ENCODE peak calls at places on chromosomes 13 and 19, in four cellular contexts. One of them, this sample, is unnamed.

GRCh38 chr13:61339054-61339621 is 76.5 kb downstream of the PCDH20 start:
- DNase-seq in CD4-positive, alpha-beta memory T cell: no peak
- DNase-seq in cardiac muscle cell: no peak
- DNase-seq in heart left ventricle: peak; percentile 60
- DNase-seq in this sample: no peak

GRCh38 chr13:42066542-42066941 is 18.1 kb downstream of the DGKH start:
- DNase-seq in CD4-positive, alpha-beta memory T cell: no peak
- DNase-seq in cardiac muscle cell: peak; percentile 55
- DNase-seq in heart left ventricle: no peak
- DNase-seq in this sample: no peak

GRCh38 chr13:75774176-75774575 is 138.0 kb downstream of the LMO7 start:
- DNase-seq in CD4-positive, alpha-beta memory T cell: no peak
- DNase-seq in cardiac muscle cell: no peak
- DNase-seq in heart left ventricle: no peak
- DNase-seq in this sample: no peak

GRCh38 chr13:95258619-95259194 is 42.5 kb downstream of the ABCC4 start:
- DNase-seq in CD4-positive, alpha-beta memory T cell: no peak
- DNase-seq in cardiac muscle cell: no peak
- DNase-seq in heart left ventricle: no peak
- DNase-seq in this sample: no peak

GRCh38 chr19:46197314-46198070 is 32.0 kb upstream of the IGFL1 start:
- DNase-seq in CD4-positive, alpha-beta memory T cell: no peak
- DNase-seq in cardiac muscle cell: no peak
- DNase-seq in heart left ventricle: no peak
- DNase-seq in this sample: peak; percentile 54

GRCh38 chr19:44308011-44308410 is 3.2 kb upstream of the ZNF235 start:
- DNase-seq in CD4-positive, alpha-beta memory T cell: no peak
- DNase-seq in cardiac muscle cell: peak; percentile 22
- DNase-seq in heart left ventricle: no peak
- DNase-seq in this sample: no peak

GRCh38 chr13:29527511-29527910 is 68.0 kb downstream of the SLC7A1 start:
- DNase-seq in CD4-positive, alpha-beta memory T cell: no peak
- DNase-seq in cardiac muscle cell: no peak
- DNase-seq in heart left ventricle: no peak
- DNase-seq in this sample: no peak

GRCh38 chr13:20566424-20566916 is 487 bp upstream of the IFT88 start:
- DNase-seq in CD4-positive, alpha-beta memory T cell: no peak
- DNase-seq in cardiac muscle cell: no peak
- DNase-seq in heart left ventricle: no peak
- DNase-seq in this sample: peak; percentile 83

GRCh38 chr13:67383358-67383757 is 153.2 kb upstream of the PCDH9 start:
- DNase-seq in CD4-positive, alpha-beta memory T cell: no peak
- DNase-seq in cardiac muscle cell: peak; percentile 55
- DNase-seq in heart left ventricle: peak; percentile 51
- DNase-seq in this sample: no peak

GRCh38 chr19:8149261-8150094 is at the start of gene FBN3:
- DNase-seq in CD4-positive, alpha-beta memory T cell: no peak
- DNase-seq in cardiac muscle cell: no peak
- DNase-seq in heart left ventricle: no peak
- DNase-seq in this sample: no peak

GRCh38 chr13:110798595-110798994 is 85.1 kb downstream of the ING1 start:
- DNase-seq in CD4-positive, alpha-beta memory T cell: no peak
- DNase-seq in cardiac muscle cell: no peak
- DNase-seq in heart left ventricle: no peak
- DNase-seq in this sample: no peak

GRCh38 chr13:82291852-82292251 is 1590.4 kb downstream of the SLITRK1 start:
- DNase-seq in CD4-positive, alpha-beta memory T cell: no peak
- DNase-seq in cardiac muscle cell: no peak
- DNase-seq in heart left ventricle: no peak
- DNase-seq in this sample: no peak

GRCh38 chr19:17109962-17110598 is 34.5 kb downstream of the MYO9B start:
- DNase-seq in CD4-positive, alpha-beta memory T cell: no peak
- DNase-seq in cardiac muscle cell: no peak
- DNase-seq in heart left ventricle: peak; percentile 81
- DNase-seq in this sample: peak; percentile 62

GRCh38 chr13:101661839-101662238 is 209.4 kb downstream of the ITGBL1 start:
- DNase-seq in CD4-positive, alpha-beta memory T cell: no peak
- DNase-seq in cardiac muscle cell: no peak
- DNase-seq in heart left ventricle: no peak
- DNase-seq in this sample: no peak

GRCh38 chr19:39355253-39355652 is 13.0 kb downstream of the SAMD4B start:
- DNase-seq in CD4-positive, alpha-beta memory T cell: no peak
- DNase-seq in cardiac muscle cell: no peak
- DNase-seq in heart left ventricle: no peak
- DNase-seq in this sample: no peak

GRCh38 chr19:16441661-16442071 is 30.1 kb downstream of the EPS15L1 start:
- DNase-seq in CD4-positive, alpha-beta memory T cell: no peak
- DNase-seq in cardiac muscle cell: no peak
- DNase-seq in heart left ventricle: no peak
- DNase-seq in this sample: peak; percentile 45

GRCh38 chr13:26377038-26377437 is 123.1 kb downstream of the CDK8 start:
- DNase-seq in CD4-positive, alpha-beta memory T cell: no peak
- DNase-seq in cardiac muscle cell: peak; percentile 29
- DNase-seq in heart left ventricle: no peak
- DNase-seq in this sample: no peak

GRCh38 chr13:111577429-111577828 is 257.0 kb downstream of the TEX29 start:
- DNase-seq in CD4-positive, alpha-beta memory T cell: no peak
- DNase-seq in cardiac muscle cell: no peak
- DNase-seq in heart left ventricle: no peak
- DNase-seq in this sample: no peak

GRCh38 chr13:65808061-65808460 is 1422.1 kb downstream of the PCDH9 start:
- DNase-seq in CD4-positive, alpha-beta memory T cell: no peak
- DNase-seq in cardiac muscle cell: peak; percentile 16
- DNase-seq in heart left ventricle: no peak
- DNase-seq in this sample: no peak

GRCh38 chr19:15464394-15465385 is at the start of gene RASAL3:
- DNase-seq in CD4-positive, alpha-beta memory T cell: peak; percentile 48
- DNase-seq in cardiac muscle cell: peak; percentile 46
- DNase-seq in heart left ventricle: no peak
- DNase-seq in this sample: no peak

GRCh38 chr19:9498183-9498902 is at the start of gene ZNF560:
- DNase-seq in CD4-positive, alpha-beta memory T cell: no peak
- DNase-seq in cardiac muscle cell: peak; percentile 41
- DNase-seq in heart left ventricle: peak; percentile 51
- DNase-seq in this sample: no peak

GRCh38 chr13:98530236-98530635 is 46.7 kb downstream of the STK24 start:
- DNase-seq in CD4-positive, alpha-beta memory T cell: no peak
- DNase-seq in cardiac muscle cell: no peak
- DNase-seq in heart left ventricle: no peak
- DNase-seq in this sample: no peak

GRCh38 chr13:69553976-69554375 is 553.6 kb upstream of the ATXN8OS start:
- DNase-seq in CD4-positive, alpha-beta memory T cell: no peak
- DNase-seq in cardiac muscle cell: no peak
- DNase-seq in heart left ventricle: no peak
- DNase-seq in this sample: no peak

GRCh38 chr19:41386442-41386841 is 10.1 kb downstream of the TMEM91 start:
- DNase-seq in CD4-positive, alpha-beta memory T cell: no peak
- DNase-seq in cardiac muscle cell: peak; percentile 75
- DNase-seq in heart left ventricle: no peak
- DNase-seq in this sample: no peak

GRCh38 chr13:53200498-53201453 is 172.2 kb downstream of the OLFM4 start:
- DNase-seq in CD4-positive, alpha-beta memory T cell: no peak
- DNase-seq in cardiac muscle cell: peak; percentile 58
- DNase-seq in heart left ventricle: peak; percentile 81
- DNase-seq in this sample: peak; percentile 46

GRCh38 chr19:5452594-5453565 is 2.3 kb upstream of the ZNRF4 start:
- DNase-seq in CD4-positive, alpha-beta memory T cell: no peak
- DNase-seq in cardiac muscle cell: peak; percentile 14
- DNase-seq in heart left ventricle: no peak
- DNase-seq in this sample: no peak

GRCh38 chr19:2982983-2983350 is 5.6 kb downstream of the TLE6 start:
- DNase-seq in CD4-positive, alpha-beta memory T cell: no peak
- DNase-seq in cardiac muscle cell: peak; percentile 97
- DNase-seq in heart left ventricle: peak; percentile 92
- DNase-seq in this sample: peak; percentile 77

GRCh38 chr13:50631041-50631440 is 212.5 kb downstream of the DLEU7 start:
- DNase-seq in CD4-positive, alpha-beta memory T cell: no peak
- DNase-seq in cardiac muscle cell: no peak
- DNase-seq in heart left ventricle: no peak
- DNase-seq in this sample: no peak

GRCh38 chr19:52196256-52196967 is 6.6 kb downstream of the PPP2R1A start:
- DNase-seq in CD4-positive, alpha-beta memory T cell: no peak
- DNase-seq in cardiac muscle cell: no peak
- DNase-seq in heart left ventricle: no peak
- DNase-seq in this sample: no peak

GRCh38 chr19:5086725-5087439 is 118.0 kb downstream of the KDM4B start:
- DNase-seq in CD4-positive, alpha-beta memory T cell: no peak
- DNase-seq in cardiac muscle cell: no peak
- DNase-seq in heart left ventricle: no peak
- DNase-seq in this sample: no peak

DNA sequence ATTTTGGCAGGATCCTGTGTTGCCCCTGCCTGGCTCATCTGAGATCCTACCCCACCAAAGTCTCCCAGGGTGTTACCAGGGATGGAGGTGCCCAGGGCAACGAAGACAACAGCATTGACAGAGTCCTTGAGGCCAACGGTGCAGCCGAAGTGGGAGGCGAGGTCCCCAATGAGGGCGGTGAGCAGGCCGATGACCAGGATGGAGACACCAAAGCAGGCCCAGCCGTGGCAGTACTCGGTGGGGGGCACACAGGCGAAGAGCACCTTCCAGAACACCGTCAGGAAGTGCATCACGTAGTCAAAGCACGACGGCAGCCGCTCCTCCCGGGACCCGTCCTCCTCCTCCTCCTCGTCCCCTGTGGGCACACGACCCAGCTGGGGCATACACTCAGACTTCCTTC is 12.8 kb upstream of the MEIS3 start:
- DNase-seq in CD4-positive, alpha-beta memory T cell: no peak
- DNase-seq in cardiac muscle cell: no peak
- DNase-seq in heart left ventricle: peak; percentile 62
- DNase-seq in this sample: no peak
- H3K27me3 ChIP-seq in CD4-positive, alpha-beta memory T cell: peaks cover 9% of the 10 kb centered on the region
- H3K27me3 ChIP-seq in cardiac muscle cell: peaks cover 16% of the 10 kb centered on the region
- H3K27me3 ChIP-seq in heart left ventricle: peaks cover 82% of the 10 kb centered on the region
- H3K27me3 ChIP-seq in this sample: peaks cover 45% of the 10 kb centered on the region

GRCh38 chr19:1290245-1290698 is 4.6 kb downstream of the EFNA2 start:
- DNase-seq in CD4-positive, alpha-beta memory T cell: no peak
- DNase-seq in cardiac muscle cell: no peak
- DNase-seq in heart left ventricle: no peak
- DNase-seq in this sample: no peak

GRCh38 chr19:1293782-1294621 is 8.3 kb downstream of the EFNA2 start:
- DNase-seq in CD4-positive, alpha-beta memory T cell: no peak
- DNase-seq in cardiac muscle cell: no peak
- DNase-seq in heart left ventricle: no peak
- DNase-seq in this sample: no peak

GRCh38 chr19:1292419-1293151 is 6.9 kb downstream of the EFNA2 start:
- DNase-seq in CD4-positive, alpha-beta memory T cell: no peak
- DNase-seq in cardiac muscle cell: no peak
- DNase-seq in heart left ventricle: no peak
- DNase-seq in this sample: no peak

GRCh38 chr19:1290699-1291651 is 5.3 kb downstream of the EFNA2 start:
- DNase-seq in CD4-positive, alpha-beta memory T cell: no peak
- DNase-seq in cardiac muscle cell: no peak
- DNase-seq in heart left ventricle: no peak
- DNase-seq in this sample: no peak

DNA sequence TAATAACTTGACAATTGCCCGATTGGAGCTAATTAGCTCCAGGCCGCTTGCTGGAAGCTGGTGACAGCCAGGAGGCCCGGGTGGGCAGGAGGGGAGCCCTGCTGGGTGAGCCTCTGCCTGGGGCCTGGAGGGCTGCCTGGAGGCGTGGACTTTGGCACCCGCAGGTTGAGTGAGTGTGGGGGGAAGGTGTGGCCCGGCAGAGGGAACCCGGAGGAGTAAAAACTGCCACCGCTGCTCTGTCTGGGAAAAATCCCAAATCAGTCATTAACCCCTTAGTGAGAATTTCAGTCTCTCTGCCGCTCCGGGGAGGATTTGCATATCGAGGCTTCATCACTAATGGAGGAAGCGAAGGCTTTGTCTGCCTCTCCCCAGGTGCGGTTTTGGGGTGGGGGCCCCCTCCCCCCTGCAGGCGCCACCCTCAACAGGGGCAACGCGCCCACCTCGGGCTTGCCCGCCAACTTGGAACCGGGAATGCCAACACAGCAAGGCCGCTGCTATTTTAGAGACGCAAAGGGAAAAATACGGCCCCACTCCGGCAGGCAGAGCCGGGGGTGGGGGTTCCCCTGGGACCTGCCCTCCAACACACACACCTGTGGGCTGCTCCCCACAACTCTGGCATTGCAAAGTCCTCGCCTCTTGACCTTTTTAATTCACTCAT is 6.2 kb downstream of the EFNA2 start:
- DNase-seq in CD4-positive, alpha-beta memory T cell: no peak
- DNase-seq in cardiac muscle cell: no peak
- DNase-seq in heart left ventricle: no peak
- DNase-seq in this sample: no peak
- H3K27me3 ChIP-seq in CD4-positive, alpha-beta memory T cell: peaks cover 9% of the 10 kb centered on the region
- H3K27me3 ChIP-seq in cardiac muscle cell: peaks cover 6% of the 10 kb centered on the region
- H3K27me3 ChIP-seq in heart left ventricle: peaks cover 87% of the 10 kb centered on the region
- H3K27me3 ChIP-seq in this sample: peaks cover 53% of the 10 kb centered on the region

DNA sequence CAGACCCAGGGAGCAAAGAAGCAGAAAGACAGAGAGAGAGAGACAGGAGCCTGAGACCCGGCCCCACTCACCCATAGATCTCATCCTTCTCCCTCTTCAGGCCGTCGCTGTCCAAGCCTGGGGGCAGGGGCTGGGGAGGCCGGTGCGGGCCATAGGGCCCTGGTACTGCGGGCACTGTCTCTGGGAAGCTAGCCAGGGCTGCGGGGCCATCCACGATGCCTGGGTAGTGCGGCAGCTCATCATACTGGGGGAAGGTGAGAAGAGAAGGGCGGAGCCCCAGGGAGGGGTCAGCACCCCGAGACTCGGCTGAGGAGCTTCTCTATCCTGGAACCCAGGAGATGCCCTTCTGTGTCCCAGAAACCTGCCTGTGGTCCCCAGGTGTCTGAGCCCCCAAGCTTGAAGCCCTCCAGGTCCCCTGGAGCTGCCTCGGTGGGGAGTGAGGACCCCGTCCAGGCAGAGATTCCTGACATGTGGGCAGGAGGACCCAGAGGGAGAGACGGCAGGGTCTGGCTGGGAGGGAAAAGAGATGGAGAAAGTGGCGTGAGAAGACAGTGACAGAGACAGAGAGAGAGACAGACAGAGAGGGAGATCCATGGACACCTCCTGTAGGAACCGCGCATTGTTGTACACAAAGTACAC is 2.1 kb downstream of the MEIS3 start:
- DNase-seq in CD4-positive, alpha-beta memory T cell: no peak
- DNase-seq in cardiac muscle cell: no peak
- DNase-seq in heart left ventricle: no peak
- DNase-seq in this sample: no peak
- H3K27me3 ChIP-seq in CD4-positive, alpha-beta memory T cell: peaks cover 38% of the 10 kb centered on the region
- H3K27me3 ChIP-seq in cardiac muscle cell: peaks cover 15% of the 10 kb centered on the region
- H3K27me3 ChIP-seq in heart left ventricle: peaks cover 67% of the 10 kb centered on the region
- H3K27me3 ChIP-seq in this sample: peaks cover 37% of the 10 kb centered on the region

GRCh38 chr19:38210458-38210987 is 13.5 kb downstream of the DPF1 start:
- DNase-seq in CD4-positive, alpha-beta memory T cell: no peak
- DNase-seq in cardiac muscle cell: peak; percentile 55
- DNase-seq in heart left ventricle: peak; percentile 84
- DNase-seq in this sample: no peak

GRCh38 chr19:38213469-38213868 is 10.6 kb downstream of the DPF1 start:
- DNase-seq in CD4-positive, alpha-beta memory T cell: no peak
- DNase-seq in cardiac muscle cell: no peak
- DNase-seq in heart left ventricle: peak; percentile 58
- DNase-seq in this sample: no peak

GRCh38 chr19:38209671-38210457 is 14.2 kb downstream of the DPF1 start:
- DNase-seq in CD4-positive, alpha-beta memory T cell: no peak
- DNase-seq in cardiac muscle cell: peak; percentile 52
- DNase-seq in heart left ventricle: peak; percentile 89
- DNase-seq in this sample: peak; percentile 32

GRCh38 chr19:38211206-38211605 is 12.8 kb downstream of the DPF1 start:
- DNase-seq in CD4-positive, alpha-beta memory T cell: no peak
- DNase-seq in cardiac muscle cell: no peak
- DNase-seq in heart left ventricle: peak; percentile 66
- DNase-seq in this sample: no peak

GRCh38 chr19:38211779-38212178 is 12.2 kb downstream of the DPF1 start:
- DNase-seq in CD4-positive, alpha-beta memory T cell: no peak
- DNase-seq in cardiac muscle cell: no peak
- DNase-seq in heart left ventricle: peak; percentile 58
- DNase-seq in this sample: no peak
- H3K27me3 ChIP-seq in CD4-positive, alpha-beta memory T cell: peaks cover 11% of the 10 kb centered on the region
- H3K27me3 ChIP-seq in cardiac muscle cell: peaks cover 25% of the 10 kb centered on the region
- H3K27me3 ChIP-seq in heart left ventricle: peaks cover 30% of the 10 kb centered on the region
- H3K27me3 ChIP-seq in this sample: peaks cover 10% of the 10 kb centered on the region

This sample was measured in adrenal gland.